ENCODE peak calls at places on chromosome 9, in five cellular contexts. S is upper lobe of right lung, M is breast epithelium, T is GM12878, X is GM23338. F is an unnamed sample.

GRCh38 chr9:75084081-75084672 is 3.8 kb downstream of the NMRK1 start:
- DNase-seq in S (no peak), M (no peak), T (no peak), X (no peak), F (no peak)

GRCh38 chr9:94600258-94600657 is 6.6 kb upstream of the FBP2 start:
- DNase-seq in S (peak; percentile 44), M (no peak), T (no peak), X (no peak), F (no peak)

GRCh38 chr9:7150153-7150890 is 392.5 kb downstream of the KDM4C start:
- DNase-seq in S (no peak), M (no peak), T (no peak), X (no peak), F (no peak)

GRCh38 chr9:7976167-7976755 is 176.7 kb upstream of the DMAC1 start:
- DNase-seq in S (no peak), M (no peak), T (peak; percentile 89), X (no peak), F (no peak)

GRCh38 chr9:89806371-89807100 is 201.7 kb downstream of the GADD45G start:
- DNase-seq in S (no peak), M (no peak), T (no peak), X (no peak), F (no peak)

GRCh38 chr9:2621678-2622360 is at the start of gene VLDLR:
- DNase-seq in S (no peak), M (peak; percentile 19), T (no peak), X (peak; percentile 72), F (no peak)

GRCh38 chr9:100443781-100444768 is 17.1 kb downstream of the MSANTD3 start:
- DNase-seq in S (no peak), M (no peak), T (no peak), X (no peak), F (no peak)

GRCh38 chr9:4674783-4675182 is 4.6 kb upstream of the CDC37L1 start:
- DNase-seq in S (no peak), M (no peak), T (no peak), X (no peak), F (peak; percentile 85)

GRCh38 chr9:4904322-4905134 is 80.5 kb upstream of the JAK2 start:
- DNase-seq in S (no peak), M (no peak), T (no peak), X (no peak), F (peak; percentile 43)

GRCh38 chr9:79611091-79611614 is 39.4 kb downstream of the TLE4 start:
- DNase-seq in S (no peak), M (no peak), T (no peak), X (peak; percentile 23), F (peak; percentile 88)

GRCh38 chr9:91162311-91162710 is 199.4 kb downstream of the AUH start:
- DNase-seq in S (no peak), M (no peak), T (no peak), X (no peak), F (no peak)

GRCh38 chr9:132748450-132748849 is 78.2 kb downstream of the GTF3C4 start:
- DNase-seq in S (no peak), M (no peak), T (no peak), X (no peak), F (no peak)

GRCh38 chr9:120212153-120212852 is 367.7 kb downstream of the CDK5RAP2 start:
- DNase-seq in S (no peak), M (no peak), T (peak; percentile 3), X (no peak), F (no peak)

GRCh38 chr9:113131689-113132151 is 19.1 kb upstream of the SLC31A2 start:
- DNase-seq in S (no peak), M (no peak), T (no peak), X (peak; percentile 80), F (no peak)

GRCh38 chr9:23587903-23588302 is 238.1 kb downstream of the ELAVL2 start:
- DNase-seq in S (no peak), M (no peak), T (no peak), X (peak; percentile 62), F (no peak)

GRCh38 chr9:81776390-81776789 is 87.0 kb upstream of the TLE1 start:
- DNase-seq in S (no peak), M (no peak), T (no peak), X (no peak), F (no peak)

GRCh38 chr9:103364753-103365152 is 369.6 kb downstream of the CYLC2 start:
- DNase-seq in S (no peak), M (no peak), T (no peak), X (no peak), F (no peak)

GRCh38 chr9:136055715-136056545 is 39.2 kb downstream of the NACC2 start:
- DNase-seq in S (peak; percentile 59), M (no peak), T (no peak), X (peak; percentile 51), F (no peak)

GRCh38 chr9:80158150-80158549 is 586.4 kb downstream of the TLE4 start:
- DNase-seq in S (no peak), M (no peak), T (no peak), X (no peak), F (no peak)

GRCh38 chr9:128224877-128225276 is 21.7 kb downstream of the DNM1 start:
- DNase-seq in S (no peak), M (no peak), T (no peak), X (no peak), F (no peak)

GRCh38 chr9:134205636-134206316 is 41.4 kb upstream of the RNU6ATAC start:
- DNase-seq in S (peak; percentile 20), M (no peak), T (no peak), X (no peak), F (no peak)

GRCh38 chr9:98838155-98838904 is 30.9 kb downstream of the GALNT12 start:
- DNase-seq in S (no peak), M (no peak), T (no peak), X (no peak), F (no peak)

GRCh38 chr9:72442212-72442607 is 77.2 kb upstream of the ZFAND5 start:
- DNase-seq in S (no peak), M (no peak), T (no peak), X (peak; percentile 44), F (peak; percentile 56)

GRCh38 chr9:18359335-18359734 is 114.6 kb upstream of the ADAMTSL1 start:
- DNase-seq in S (no peak), M (no peak), T (no peak), X (no peak), F (no peak)

GRCh38 chr9:134967547-134967930 is 49.8 kb upstream of the FCN1 start:
- DNase-seq in S (peak; percentile 62), M (no peak), T (no peak), X (no peak), F (no peak)

GRCh38 chr9:74721696-74722660 is 165.7 kb downstream of the TRPM6 start:
- DNase-seq in S (no peak), M (no peak), T (no peak), X (no peak), F (no peak)

GRCh38 chr9:88658311-88658822 is 123.4 kb downstream of the NXNL2 start:
- DNase-seq in S (no peak), M (no peak), T (no peak), X (no peak), F (no peak)

GRCh38 chr9:88663766-88664419 is 128.9 kb downstream of the NXNL2 start:
- DNase-seq in S (no peak), M (no peak), T (no peak), X (no peak), F (no peak)

GRCh38 chr9:88660611-88661010 is 125.6 kb downstream of the NXNL2 start:
- DNase-seq in S (no peak), M (no peak), T (no peak), X (peak; percentile 83), F (no peak)

GRCh38 chr9:88659126-88659525 is 124.1 kb downstream of the NXNL2 start:
- DNase-seq in S (no peak), M (no peak), T (no peak), X (no peak), F (no peak)

GRCh38 chr9:88661759-88662158 is 126.8 kb downstream of the NXNL2 start:
- DNase-seq in S (no peak), M (no peak), T (no peak), X (no peak), F (no peak)
- TF ChIP-seq CTCF in S (no peak), M (no peak), T (no peak), X (no peak), F (no peak)

GRCh38 chr9:131027048-131027871 is 18.3 kb downstream of the LAMC3 start:
- DNase-seq in S (no peak), M (no peak), T (no peak), X (no peak), F (no peak)
- H3K27me3 ChIP-seq in S (no peaks in the 10 kb centered on the region), M (no peaks in the 10 kb centered on the region), T (no peaks in the 10 kb centered on the region), X (no peaks in the 10 kb centered on the region), F (peaks cover 57% of the 10 kb centered on the region)

DNA sequence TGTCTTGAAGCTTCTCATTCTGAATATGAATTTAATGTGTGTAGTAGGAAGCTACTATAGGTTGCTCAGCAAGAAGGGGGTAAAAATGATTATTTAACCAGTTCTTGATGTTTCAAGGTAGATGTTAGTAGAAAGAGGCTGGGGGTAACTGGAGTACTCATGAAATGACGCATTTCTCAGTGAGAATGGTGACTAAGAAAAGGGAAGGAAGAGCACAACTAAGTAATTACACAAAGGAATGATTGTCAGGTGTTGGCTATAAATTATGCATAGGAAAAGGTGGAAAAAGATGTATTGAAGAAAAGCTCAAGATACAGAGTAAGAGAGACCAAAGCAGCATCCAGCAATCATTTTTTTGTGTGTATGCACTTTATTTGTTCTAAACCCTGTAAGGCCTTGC is 1.4 kb upstream of the PSIP1 start:
- DNase-seq in S (no peak), M (no peak), T (no peak), X (peak; percentile 13), F (no peak)
- H3K4me3 ChIP-seq in S (no peak overlapping the region), M (no peak overlapping the region), T (peak overlapping the region; percentile 33), X (peak overlapping the region; percentile 91), F (no peak overlapping the region)

GRCh38 chr9:126614455-126615248 is 924 bp downstream of the LMX1B start:
- DNase-seq in S (peak; percentile 57), M (no peak), T (no peak), X (peak; percentile 52), F (no peak)

GRCh38 chr9:126617003-126617739 is 3.4 kb downstream of the LMX1B start:
- DNase-seq in S (no peak), M (no peak), T (no peak), X (peak; percentile 20), F (no peak)

GRCh38 chr9:126615251-126615790 is 1.6 kb downstream of the LMX1B start:
- DNase-seq in S (peak; percentile 66), M (peak; percentile 72), T (no peak), X (peak; percentile 67), F (no peak)

GRCh38 chr9:126616521-126616976 is 2.8 kb downstream of the LMX1B start:
- DNase-seq in S (no peak), M (no peak), T (no peak), X (peak; percentile 46), F (no peak)

DNA sequence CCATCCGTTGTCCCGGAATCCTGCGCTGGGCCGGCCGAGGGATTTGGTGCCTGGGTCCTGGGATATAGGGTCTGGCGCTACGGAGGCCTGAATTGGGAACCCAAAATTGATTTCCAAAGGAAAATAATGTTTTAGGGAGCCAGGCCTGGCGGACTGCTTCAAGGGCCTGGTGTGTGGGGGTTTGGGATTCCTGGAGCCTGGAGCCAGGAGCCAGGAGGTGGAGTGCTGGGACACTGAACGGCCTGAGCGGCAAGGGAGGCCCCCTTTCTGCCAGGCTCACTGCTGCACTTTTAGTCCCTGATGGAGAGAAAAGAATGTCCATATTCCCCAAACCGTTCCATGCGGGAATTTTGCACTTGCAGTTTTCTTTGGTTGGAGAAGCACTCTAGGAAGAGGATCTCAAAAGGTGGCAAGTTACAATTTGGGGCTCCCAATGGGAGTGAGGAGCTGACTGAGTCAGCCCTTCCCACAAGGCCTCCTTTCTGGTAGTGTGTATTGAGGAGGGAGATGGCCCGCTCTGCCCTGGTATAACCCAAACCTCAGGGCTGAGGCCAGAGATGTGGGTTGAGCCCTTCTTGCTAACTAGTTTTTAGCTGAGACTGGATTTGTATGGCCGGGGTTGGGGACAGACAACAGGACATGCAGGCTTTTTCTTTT is 2.2 kb downstream of the LMX1B start:
- DNase-seq in S (no peak), M (no peak), T (no peak), X (peak; percentile 69), F (no peak)
- TF ChIP-seq CTCF in S (no peak), M (no peak), T (no peak), X (peak; percentile 15), F (no peak)

F was measured in AG04450.